ENCODE peak calls at places on chromosomes 5 and 9, in six cellular contexts. F is A549, Y is fibroblast of mammary gland, L is lower lobe of right lung, R is right atrium auricular region, Z is kidney. U is an unnamed sample.
A peak's percentile ranks its signal among the peaks of the same experiment; 100 is the strongest.

GRCh38 chr9:16268037-16269010 is 602.1 kb downstream of the BNC2 start:
- DNase-seq in R (no peak), Y (peak; percentile 58), L (no peak), F (no peak), Z (no peak), U (no peak)

GRCh38 chr5:36928947-36929346 is 52.4 kb downstream of the NIPBL start:
- DNase-seq in L (no peak), R (no peak), F (no peak), Z (no peak), Y (peak; percentile 87), U (no peak)

GRCh38 chr5:131943914-131944313 is 1.5 kb downstream of the MEIKIN start:
- DNase-seq in R (no peak), F (no peak), Z (no peak), L (no peak), Y (no peak), U (no peak)

GRCh38 chr5:119082691-119083090 is 11.8 kb downstream of the DMXL1 start:
- DNase-seq in Z (no peak), R (no peak), Y (no peak), L (no peak), F (no peak), U (no peak)

GRCh38 chr5:16807475-16807874 is 128.6 kb downstream of the MYO10 start:
- DNase-seq in L (no peak), Y (peak; percentile 25), F (no peak), Z (no peak), R (no peak), U (no peak)

GRCh38 chr5:110478899-110479298 is 247.6 kb downstream of the TMEM232 start:
- DNase-seq in F (no peak), Z (no peak), Y (peak; percentile 79), R (no peak), L (no peak), U (no peak)

GRCh38 chr5:37554403-37554739 is 175.3 kb downstream of the WDR70 start:
- DNase-seq in L (no peak), F (no peak), Z (no peak), Y (no peak), R (no peak), U (no peak)

GRCh38 chr9:35649431-35650340 is 1.0 kb downstream of the SIT1 start:
- DNase-seq in Y (peak; percentile 67), R (no peak), L (no peak), F (no peak), Z (peak; percentile 80), U (no peak)

GRCh38 chr5:157528036-157528632 is 47.4 kb downstream of the ADAM19 start:
- DNase-seq in R (no peak), L (no peak), Y (peak; percentile 55), F (no peak), Z (no peak), U (no peak)

GRCh38 chr9:77981332-77981731 is 50.3 kb downstream of the GNAQ start:
- DNase-seq in Y (peak; percentile 39), R (no peak), Z (peak; percentile 76), L (no peak), F (peak; percentile 66), U (no peak)

GRCh38 chr9:73011346-73011745 is 58.5 kb upstream of the ALDH1A1 start:
- DNase-seq in Z (no peak), F (no peak), R (no peak), L (no peak), Y (peak; percentile 86), U (no peak)

GRCh38 chr9:102950341-102950740 is 44.8 kb upstream of the CYLC2 start:
- DNase-seq in F (no peak), R (no peak), Z (no peak), L (no peak), Y (peak; percentile 17), U (no peak)

GRCh38 chr5:38424237-38425080 is 132.0 kb downstream of the LIFR start:
- DNase-seq in Z (no peak), F (no peak), R (no peak), Y (no peak), L (no peak), U (no peak)

GRCh38 chr5:58886315-58887207 is 303.7 kb downstream of the RAB3C start:
- DNase-seq in F (peak; percentile 93), Z (peak; percentile 65), R (peak; percentile 80), Y (peak; percentile 77), L (peak; percentile 67), U (no peak)

GRCh38 chr5:93582677-93583524 is at the start of gene NR2F1:
- DNase-seq in F (peak; percentile 95), R (peak; percentile 85), L (peak; percentile 52), Y (peak; percentile 100), Z (peak; percentile 88), U (no peak)

GRCh38 chr5:79505138-79505537 is 8.8 kb downstream of the HOMER1 start:
- DNase-seq in F (no peak), L (no peak), Y (no peak), Z (no peak), R (no peak), U (no peak)

GRCh38 chr5:178143246-178143645 is 10.4 kb downstream of the NHP2 start:
- DNase-seq in Y (no peak), F (no peak), R (no peak), Z (no peak), L (no peak), U (no peak)

GRCh38 chr5:155728857-155729683 is 597.9 kb upstream of the SGCD start:
- DNase-seq in Y (peak; percentile 6), F (no peak), Z (peak; percentile 47), R (no peak), L (peak; percentile 36), U (no peak)

GRCh38 chr5:158272409-158272808 is 413.5 kb upstream of the CLINT1 start:
- DNase-seq in Z (no peak), F (no peak), R (no peak), Y (no peak), L (no peak), U (no peak)

GRCh38 chr5:179267671-179268071 is 77.6 kb downstream of the ADAMTS2 start:
- DNase-seq in F (no peak), Z (no peak), L (peak; percentile 38), Y (no peak), R (peak; percentile 60), U (no peak)

GRCh38 chr9:11646831-11647230 is 1034.0 kb upstream of the PTPRD start:
- DNase-seq in Z (no peak), L (no peak), F (no peak), R (no peak), Y (no peak), U (no peak)

GRCh38 chr5:179889885-179890284 is 17.8 kb downstream of the TBC1D9B start:
- DNase-seq in Z (no peak), F (no peak), Y (no peak), R (no peak), L (no peak), U (no peak)

GRCh38 chr5:10500669-10501068 is 59.0 kb downstream of the ROPN1L start:
- DNase-seq in F (no peak), Y (no peak), L (no peak), R (no peak), Z (no peak), U (no peak)

GRCh38 chr5:10499776-10500175 is 58.1 kb downstream of the ROPN1L start:
- DNase-seq in R (no peak), F (no peak), L (no peak), Z (no peak), Y (no peak), U (no peak)

GRCh38 chr5:10501554-10502075 is 59.9 kb downstream of the ROPN1L start:
- DNase-seq in R (no peak), L (no peak), F (no peak), Y (peak; percentile 51), Z (no peak), U (no peak)

GRCh38 chr5:10499066-10499465 is 57.4 kb downstream of the ROPN1L start:
- DNase-seq in L (no peak), Z (no peak), Y (no peak), F (no peak), R (no peak), U (no peak)

DNA sequence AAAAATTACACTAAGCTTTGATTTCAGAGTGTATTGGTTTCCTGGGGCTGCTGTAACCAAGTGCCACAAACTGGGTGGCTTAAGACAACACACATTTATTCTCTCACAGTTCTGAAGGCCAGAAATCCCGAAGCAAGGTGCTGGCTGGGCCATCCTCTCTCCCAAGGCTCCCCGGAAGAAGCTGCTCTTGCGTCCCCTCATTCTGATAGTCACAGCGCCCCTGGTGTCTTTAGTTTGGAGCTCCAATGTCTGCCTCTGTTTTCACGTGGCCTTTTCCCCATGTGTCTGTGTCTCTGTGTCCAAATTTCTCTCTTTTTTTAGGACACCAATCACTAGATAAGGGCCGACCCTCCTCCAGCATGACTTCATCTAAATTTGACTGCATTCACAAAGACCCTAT is 56.7 kb downstream of the ROPN1L start:
- DNase-seq in Y (no peak), F (no peak), L (no peak), R (no peak), Z (no peak), U (no peak)
- TF ChIP-seq CTCF in Y (no peak), F (no peak), L (no peak), R (no peak), Z (no peak), U (no peak)

GRCh38 chr5:90530736-90531487 is 1.5 kb upstream of the LYSMD3 start:
- DNase-seq in Z (no peak), R (no peak), F (no peak), Y (no peak), L (no peak), U (no peak)
- H3K4me3 ChIP-seq in Z (peak overlapping the region; percentile 95), R (peak overlapping the region; percentile 91), F (no peak overlapping the region), Y (no peak overlapping the region), L (peak overlapping the region; percentile 78), U (no peak overlapping the region)

GRCh38 chr5:337565-338130 is 16.1 kb downstream of the AHRR start:
- DNase-seq in Z (no peak), L (no peak), F (peak; percentile 70), R (no peak), Y (no peak), U (no peak)
- TF ChIP-seq CTCF in Z (no peak), L (peak; percentile 18), F (peak; percentile 50), R (no peak), Y (peak; percentile 31), U (no peak)

GRCh38 chr9:127396808-127397721 is at the start of gene SLC2A8:
- DNase-seq in Z (peak; percentile 99), L (peak; percentile 98), R (peak; percentile 99), F (peak; percentile 99), Y (peak; percentile 94), U (peak; percentile 98)

GRCh38 chr9:127393680-127394079 is 3.3 kb upstream of the SLC2A8 start:
- DNase-seq in R (no peak), Y (peak; percentile 26), Z (no peak), F (no peak), L (no peak), U (no peak)

GRCh38 chr9:127396253-127396807 is 639 bp upstream of the SLC2A8 start:
- DNase-seq in L (no peak), F (no peak), R (no peak), Z (no peak), Y (no peak), U (no peak)

GRCh38 chr9:127397722-127398647 is 1.0 kb downstream of the SLC2A8 start:
- DNase-seq in L (peak; percentile 70), F (peak; percentile 60), Z (peak; percentile 86), R (peak; percentile 61), Y (peak; percentile 14), U (no peak)

GRCh38 chr9:127395491-127396252 is 1.3 kb upstream of the SLC2A8 start:
- DNase-seq in Z (no peak), F (no peak), R (no peak), L (no peak), Y (no peak), U (no peak)
- H3K4me3 ChIP-seq in Z (peak overlapping the region; percentile 76), F (peak overlapping the region; percentile 48), R (peak overlapping the region; percentile 61), L (peak overlapping the region; percentile 79), Y (no peak overlapping the region), U (peak overlapping the region; percentile 66)